ENCODE peak calls at places on chromosomes 4 and X, in nine cellular contexts. E is OCI-LY7; P is activated CD4-positive, alpha-beta T cell treated with anti-CD3 and anti-CD28 coated beads for 36 hours; X is activated T-cell treated with anti-CD3 and anti-CD28 coated beads for 24 hours; R is activated CD4-positive, alpha-beta memory T cell treated with anti-CD3 and anti-CD28 coated beads, Interleukin-2, amount 10 ng/mL, durations not matched to agents 7 days and 5 days; V is dorsolateral prefrontal cortex; F is AG10803; T is GDM1; M is HT1080. U is an unnamed sample.

GRCh38 chr4:139814285-139815015 is 148.8 kb downstream of the MGST2 start:
- DNase-seq in P (no peak), T (no peak), E (no peak), R (no peak), X (no peak), M (peak), V (no peak), F (peak), U (no peak)

GRCh38 chrX:18672008-18672407 is at the start of gene RS1:
- DNase-seq in T (no peak), R (no peak), P (no peak), E (no peak), V (no peak), M (no peak), X (no peak), F (no peak), U (no peak)

GRCh38 chrX:150984164-150984824 is 1.2 kb downstream of the HMGB3 start:
- DNase-seq in T (no peak), E (peak), X (no peak), V (no peak), M (no peak), R (no peak), P (peak), F (no peak), U (no peak)

GRCh38 chr4:169282429-169283113 is 11.8 kb upstream of the SH3RF1 start:
- DNase-seq in V (no peak), E (no peak), P (no peak), R (no peak), M (peak), F (no peak), X (no peak), T (no peak), U (no peak)

GRCh38 chr4:25792200-25792791 is 70.5 kb downstream of the SEL1L3 start:
- DNase-seq in F (no peak), M (no peak), T (no peak), P (peak), X (no peak), R (no peak), E (peak), V (no peak), U (no peak)

GRCh38 chr4:42446823-42447222 is 49.5 kb downstream of the SHISA3 start:
- DNase-seq in R (no peak), M (no peak), E (no peak), V (no peak), X (no peak), F (no peak), T (no peak), P (no peak), U (no peak)

GRCh38 chr4:148030486-148030885 is 298.6 kb downstream of the ARHGAP10 start:
- DNase-seq in T (no peak), P (no peak), M (no peak), F (peak), R (no peak), X (no peak), V (no peak), E (peak), U (no peak)

GRCh38 chrX:66892004-66892403 is 253.1 kb upstream of the EDA2R start:
- DNase-seq in V (no peak), T (no peak), R (no peak), E (no peak), M (no peak), X (no peak), F (no peak), P (no peak), U (no peak)

GRCh38 chr4:2290488-2290887 is 28.6 kb upstream of the MXD4 start:
- DNase-seq in M (no peak), E (no peak), X (no peak), P (no peak), T (no peak), V (no peak), R (no peak), F (no peak), U (no peak)

GRCh38 chr4:150080335-150080734 is 2.1 kb downstream of the DCLK2 start:
- DNase-seq in P (no peak), X (no peak), T (no peak), E (no peak), F (peak), R (no peak), V (no peak), M (no peak), U (no peak)

GRCh38 chr4:128286474-128287158 is 997 bp downstream of the PGRMC2 start:
- DNase-seq in X (peak), T (no peak), M (peak), F (peak), P (peak), R (peak), V (no peak), E (peak), U (no peak)

GRCh38 chr4:134470544-134470943 is 269.0 kb upstream of the PABPC4L start:
- DNase-seq in T (no peak), F (no peak), M (peak), R (no peak), P (peak), V (no peak), X (no peak), E (no peak), U (no peak)

GRCh38 chrX:119828446-119828845 is 24.3 kb downstream of the UPF3B start:
- DNase-seq in E (no peak), R (no peak), M (no peak), V (no peak), T (no peak), F (no peak), X (no peak), P (no peak), U (no peak)

GRCh38 chr4:74283614-74284013 is 24.7 kb upstream of the EPGN start:
- DNase-seq in R (no peak), E (no peak), V (no peak), T (no peak), F (peak), X (no peak), P (no peak), M (peak), U (no peak)

GRCh38 chrX:13270360-13270759 is 49.5 kb downstream of the ATXN3L start:
- DNase-seq in P (no peak), R (no peak), M (no peak), E (no peak), V (no peak), T (no peak), X (no peak), F (no peak), U (no peak)

GRCh38 chr4:1210241-1210841 is 38.0 kb upstream of the SPON2 start:
- DNase-seq in T (no peak), V (no peak), P (no peak), F (no peak), E (no peak), M (no peak), R (no peak), X (no peak), U (no peak)